ENCODE peak calls at places on chromosomes 12 and 14, in four cellular contexts. D is WTC11, M is cardiac muscle cell, Y is OCI-LY7. C is an unnamed sample.

GRCh38 chr14:48792376-48793024 is 793.7 kb downstream of the RPS29 start:
- DNase-seq in Y (no peak), M (no peak), D (no peak), C (no peak)

GRCh38 chr12:4432878-4433820 is 12.5 kb downstream of the FGF6 start:
- DNase-seq in M (no peak), D (no peak), Y (no peak), C (no peak)

GRCh38 chr12:23891115-23891514 is 58.4 kb downstream of the SOX5 start:
- DNase-seq in M (no peak), D (no peak), Y (no peak), C (no peak)

GRCh38 chr12:126424696-126425095 is 1359.5 kb downstream of the AACS start:
- DNase-seq in D (no peak), M (no peak), Y (no peak), C (no peak)

GRCh38 chr14:44961730-44962572 is at the start of the genes KLHL28 and TOGARAM1:
- DNase-seq in Y (peak), D (peak), M (peak), C (peak)

GRCh38 chr14:22630486-22630885 is 13.7 kb downstream of the OR6J1 start:
- DNase-seq in D (no peak), M (no peak), Y (no peak), C (no peak)

GRCh38 chr14:92014014-92014413 is 25.8 kb downstream of the TRIP11 start:
- DNase-seq in Y (no peak), M (no peak), D (no peak), C (no peak)

GRCh38 chr12:101737476-101737875 is 1.8 kb downstream of the SYCP3 start:
- DNase-seq in M (no peak), Y (no peak), D (no peak), C (no peak)

GRCh38 chr14:23286904-23287479 is 1.1 kb upstream of the HOMEZ start:
- DNase-seq in D (no peak), Y (no peak), M (no peak), C (no peak)

GRCh38 chr12:64600164-64600561 is 10.1 kb upstream of the RASSF3 start:
- DNase-seq in D (no peak), Y (no peak), M (no peak), C (no peak)

GRCh38 chr12:57517187-57517586 is 3.1 kb downstream of the DDIT3 start:
- DNase-seq in Y (no peak), M (no peak), D (no peak), C (no peak)

GRCh38 chr12:18439541-18439940 is 178.2 kb downstream of the PIK3C2G start:
- DNase-seq in M (no peak), Y (no peak), D (no peak), C (no peak)

GRCh38 chr12:90945070-90945649 is 9.8 kb downstream of the CCER1 start:
- DNase-seq in D (no peak), Y (peak), M (peak), C (no peak)

GRCh38 chr12:11727133-11727664 is 77.7 kb downstream of the ETV6 start:
- DNase-seq in Y (peak), M (no peak), D (no peak), C (peak)

GRCh38 chr12:110071504-110071903 is 23.2 kb upstream of the C12orf76 start:
- DNase-seq in M (no peak), Y (no peak), D (no peak), C (no peak)

GRCh38 chr12:16602412-16602811 is 3.5 kb downstream of the LMO3 start:
- DNase-seq in M (peak), Y (peak), D (no peak), C (no peak)

GRCh38 chr14:37262649-37263048 is 64.9 kb downstream of the MIPOL1 start:
- DNase-seq in M (no peak), D (no peak), Y (no peak), C (no peak)

GRCh38 chr14:49051328-49052060 is 534.7 kb downstream of the RPS29 start:
- DNase-seq in M (no peak), D (no peak), Y (no peak), C (no peak)

GRCh38 chr14:100609941-100610391 is 22.7 kb upstream of the BEGAIN start:
- DNase-seq in M (no peak), D (no peak), Y (no peak), C (no peak)

GRCh38 chr12:119171266-119171665 is 7.5 kb upstream of the HSPB8 start:
- DNase-seq in Y (no peak), D (no peak), M (no peak), C (no peak)

GRCh38 chr12:97194551-97194950 is 268.1 kb upstream of the RMST start:
- DNase-seq in M (no peak), D (no peak), Y (no peak), C (no peak)

GRCh38 chr12:24436667-24437066 is 487.2 kb upstream of the SOX5 start:
- DNase-seq in Y (no peak), D (no peak), M (no peak), C (no peak)

GRCh38 chr14:50792058-50792477 is 38.9 kb downstream of the NIN start:
- DNase-seq in Y (peak), M (no peak), D (no peak), C (peak)

GRCh38 chr14:52049721-52050588 is 18.9 kb downstream of the NID2 start:
- DNase-seq in M (no peak), D (no peak), Y (no peak), C (no peak)

GRCh38 chr14:71271166-71271945 is 364.1 kb downstream of the PCNX1 start:
- DNase-seq in D (no peak), M (no peak), Y (no peak), C (no peak)

GRCh38 chr12:111842556-111843396 is 748 bp downstream of the MAPKAPK5 start:
- DNase-seq in D (peak), Y (no peak), M (peak), C (peak)

GRCh38 chr12:95022477-95022876 is 19.0 kb upstream of the NDUFA12 start:
- DNase-seq in Y (no peak), M (no peak), D (no peak), C (no peak)
- TF ChIP-seq CTCF in Y (peak), M (no peak), D (no peak), C (no peak)

GRCh38 chr12:122029620-122030426 is 8.1 kb downstream of the BCL7A start:
- DNase-seq in Y (no peak), M (no peak), D (no peak), C (no peak)

GRCh38 chr12:122028601-122029560 is 7.2 kb downstream of the BCL7A start:
- DNase-seq in M (no peak), Y (peak), D (no peak), C (peak)

GRCh38 chr12:122030427-122030825 is 8.7 kb downstream of the BCL7A start:
- DNase-seq in Y (no peak), D (no peak), M (no peak), C (no peak)

GRCh38 chr12:122032570-122032969 is 10.9 kb downstream of the BCL7A start:
- DNase-seq in Y (peak), M (no peak), D (no peak), C (no peak)

DNA sequence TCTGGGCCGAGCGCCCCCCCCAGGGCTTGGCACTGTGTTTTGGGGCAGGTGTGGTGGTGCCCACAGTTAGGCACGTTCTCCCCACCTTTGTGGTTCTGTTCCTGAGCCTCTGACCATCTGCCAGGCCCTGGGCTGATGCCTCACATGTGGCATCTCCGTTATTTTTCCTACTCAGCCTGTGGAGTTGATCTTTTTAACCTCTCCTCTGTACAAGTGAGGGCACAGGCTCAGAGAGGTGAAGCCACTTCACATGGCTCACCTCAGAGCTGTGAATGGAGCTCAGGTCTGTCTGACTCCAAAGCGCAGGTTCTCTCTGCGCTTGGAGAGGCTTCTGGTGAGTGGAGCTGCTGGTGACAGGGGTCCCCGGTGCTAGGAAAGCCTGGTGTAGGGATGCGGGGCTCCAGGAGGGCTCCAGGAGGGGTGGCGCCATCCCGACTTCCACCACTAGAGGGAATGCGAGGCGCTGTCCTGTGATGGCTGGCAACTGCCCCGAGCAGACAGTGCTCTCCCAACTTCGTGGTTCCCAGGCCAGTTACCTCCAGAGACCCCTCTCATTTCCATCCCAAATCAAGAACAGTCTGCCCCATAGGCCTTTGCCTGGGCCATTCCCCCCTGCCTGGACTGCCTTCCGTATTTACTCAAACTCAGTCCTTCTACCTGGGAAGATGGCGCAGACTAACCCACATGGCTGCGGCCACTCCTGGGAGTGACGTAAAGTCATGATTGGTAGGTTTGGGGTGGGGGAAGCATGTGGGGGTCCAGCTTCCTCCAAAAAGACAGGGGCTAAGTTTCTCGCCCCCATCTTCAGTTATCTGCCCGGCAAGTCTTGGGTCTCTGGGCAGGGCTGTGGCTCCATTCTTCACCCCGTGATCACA is 9.9 kb downstream of the BCL7A start:
- DNase-seq in Y (peak), M (peak), D (peak), C (peak)
- TF ChIP-seq CTCF in Y (peak), M (peak), D (peak), C (peak)

DNA sequence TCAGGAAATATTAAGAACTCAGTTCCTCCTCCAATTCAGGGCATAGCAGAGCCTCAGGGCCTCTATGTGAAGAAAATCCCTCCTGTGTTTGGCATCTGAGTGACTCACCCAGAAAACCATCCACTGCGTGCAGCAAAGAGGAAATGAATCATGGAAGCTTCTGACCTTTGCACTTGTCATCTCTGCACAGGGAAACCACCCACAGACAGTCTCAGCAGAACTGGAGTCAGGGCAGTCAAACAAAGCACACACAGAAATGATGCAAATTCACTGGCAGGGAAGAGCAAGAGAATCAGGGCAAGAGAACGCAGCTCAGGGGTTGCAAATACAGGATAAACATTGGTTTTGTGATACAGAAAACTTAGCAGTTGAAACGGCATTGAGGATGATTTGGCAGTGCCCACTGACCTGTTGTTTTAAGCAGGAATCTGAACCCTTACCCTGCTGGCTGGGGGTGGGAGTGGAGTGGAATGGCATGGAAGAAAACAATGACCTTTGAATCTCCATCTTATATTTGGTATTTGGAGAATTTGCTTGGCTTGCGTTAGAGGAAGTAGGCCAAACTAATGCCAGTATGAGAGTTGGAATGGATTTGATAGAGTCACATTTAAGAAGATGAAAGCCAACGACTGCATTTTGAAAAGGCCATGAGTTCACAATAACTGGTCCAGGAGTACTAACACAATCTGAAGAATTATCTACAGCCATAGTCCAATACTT is 53.5 kb downstream of the PHLDA1 start:
- DNase-seq in D (no peak), M (no peak), Y (peak), C (peak)
- TF ChIP-seq CTCF in D (no peak), M (no peak), Y (no peak), C (no peak)

DNA sequence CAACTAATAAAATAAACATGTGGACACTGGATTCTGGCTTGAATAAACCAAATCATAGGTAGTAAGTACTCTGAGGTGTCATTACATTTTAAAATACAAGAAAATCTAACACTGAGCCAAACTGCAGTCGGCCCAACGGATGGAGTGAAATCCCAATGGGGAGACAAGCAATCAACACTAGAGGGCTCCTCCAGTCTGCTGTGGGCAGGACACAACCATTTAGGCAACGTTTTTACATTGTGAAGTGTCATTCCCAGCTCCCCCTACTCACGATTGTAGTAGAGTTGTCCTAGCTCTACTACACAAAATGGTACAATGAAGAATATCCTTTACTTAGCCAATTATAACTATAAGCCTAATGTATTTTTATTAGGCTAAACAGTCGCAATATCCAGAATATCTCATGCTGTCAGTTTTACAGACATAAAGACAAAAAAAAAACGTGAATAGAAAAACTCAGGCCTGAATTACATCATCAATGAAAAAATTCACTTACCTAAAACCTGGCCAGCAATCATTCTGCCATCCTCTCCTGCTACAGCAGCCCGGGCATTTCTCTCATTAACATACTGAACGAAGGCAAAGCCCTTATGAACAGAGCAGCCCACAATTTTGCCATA is 35.7 kb downstream of the HNRNPC start:
- DNase-seq in Y (peak), M (no peak), D (no peak), C (no peak)
- TF ChIP-seq CTCF in Y (peak), M (peak), D (no peak), C (peak)

DNA sequence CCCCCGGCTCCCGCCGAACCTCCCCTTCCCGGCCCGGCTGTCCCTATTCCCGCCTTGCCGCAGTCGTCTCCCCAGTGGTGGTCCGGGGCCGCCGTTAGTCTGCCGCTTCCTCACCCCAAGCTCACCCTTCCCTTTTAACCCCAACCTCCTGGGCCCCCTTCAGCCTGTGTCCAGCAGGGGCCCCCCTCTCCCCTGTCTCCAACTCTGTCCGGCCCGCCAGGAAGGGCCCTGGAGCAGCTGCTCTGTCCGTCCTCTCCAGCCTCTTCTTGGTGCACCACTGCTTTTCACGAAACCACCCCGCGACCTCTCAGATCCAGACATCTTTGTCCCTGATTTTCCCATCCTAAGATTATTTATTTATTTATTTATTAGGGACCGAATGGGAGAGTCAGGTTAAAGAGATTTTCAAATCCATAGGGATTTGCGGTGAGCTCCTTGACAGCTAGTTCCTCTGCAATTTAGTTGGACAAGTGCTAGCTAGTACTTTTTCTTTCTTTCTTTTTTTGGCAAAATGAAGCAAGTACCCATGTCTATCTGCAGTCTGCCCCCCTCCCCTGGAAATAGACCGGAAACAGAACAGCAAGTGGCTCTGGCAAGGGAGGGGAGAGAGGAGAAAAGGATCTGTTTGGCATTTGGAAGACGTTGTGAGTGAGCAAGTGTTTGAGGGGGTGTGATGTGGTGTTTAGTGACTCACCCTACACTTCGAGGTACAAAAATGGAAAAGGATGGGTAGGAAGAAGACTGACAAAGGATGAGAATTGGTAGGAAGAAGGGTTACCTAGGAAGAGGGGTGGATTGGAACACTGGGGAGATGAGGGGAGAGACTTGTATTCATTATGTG is 632 bp downstream of the UBR7 start:
- DNase-seq in D (peak), Y (peak), M (peak), C (peak)
- TF ChIP-seq CTCF in D (no peak), Y (peak), M (peak), C (peak)